ENCODE peak calls at places on chromosome 1, in eight cellular contexts. W, X, H, P, Q, U, D and K are unnamed samples. For H3K9me3, the result is how much of the 10 kb centered on the place peaks cover.

GRCh38 chr1:172005856-172006255 is 164.6 kb downstream of the DNM3 start:
- DNase-seq in W (no peak), Q (no peak), X (peak), H (peak), D (no peak), P (no peak), U (no peak), K (no peak)

GRCh38 chr1:200874694-200875093 is 1.9 kb downstream of the GPR25 start:
- DNase-seq in Q (no peak), D (no peak), X (no peak), P (peak), U (no peak), W (no peak), H (no peak), K (no peak)

GRCh38 chr1:17831619-17832018 is 76.5 kb downstream of the ACTL8 start:
- DNase-seq in H (peak), P (no peak), W (no peak), Q (no peak), U (peak), X (peak), D (no peak), K (no peak)

GRCh38 chr1:93804412-93804811 is 74.6 kb downstream of the DNTTIP2 start:
- DNase-seq in U (peak), Q (no peak), X (no peak), D (no peak), P (no peak), H (peak), W (no peak), K (no peak)

GRCh38 chr1:12014141-12014981 is 4.9 kb upstream of the MIIP start:
- DNase-seq in X (no peak), D (no peak), U (peak), W (no peak), Q (no peak), P (no peak), H (peak), K (no peak)

GRCh38 chr1:184974086-184974836 is at the start of gene NIBAN1:
- DNase-seq in D (peak), X (peak), H (peak), W (peak), P (peak), U (peak), Q (peak), K (no peak)

GRCh38 chr1:109229531-109230127 is 15.9 kb downstream of the SARS1 start:
- DNase-seq in W (no peak), U (no peak), P (no peak), X (no peak), H (no peak), Q (no peak), D (no peak), K (no peak)

GRCh38 chr1:33718166-33718565 is 145.7 kb upstream of the HMGB4 start:
- DNase-seq in Q (no peak), X (no peak), U (no peak), W (no peak), H (no peak), P (peak), D (no peak), K (no peak)

GRCh38 chr1:113871597-113872113 is at the start of gene PTPN22:
- DNase-seq in X (no peak), P (no peak), Q (peak), U (no peak), W (no peak), D (no peak), H (peak), K (no peak)

GRCh38 chr1:227759345-227760300 is 24.4 kb downstream of the SNAP47 start:
- DNase-seq in W (peak), X (peak), P (no peak), H (peak), Q (no peak), D (peak), U (peak), K (no peak)

GRCh38 chr1:78286686-78287085 is 204.1 kb upstream of the PTGFR start:
- DNase-seq in Q (no peak), P (no peak), H (peak), W (no peak), X (no peak), U (no peak), D (no peak), K (no peak)

GRCh38 chr1:209207701-209208286 is 375.7 kb upstream of the CAMK1G start:
- DNase-seq in P (no peak), D (peak), Q (peak), U (peak), H (peak), W (peak), X (peak), K (no peak)

GRCh38 chr1:193417945-193418744 is 231.7 kb upstream of the B3GALT2 start:
- DNase-seq in D (no peak), P (no peak), X (no peak), H (peak), W (no peak), Q (no peak), U (no peak), K (no peak)

GRCh38 chr1:181743878-181744312 is 260.6 kb downstream of the CACNA1E start:
- DNase-seq in W (no peak), Q (peak), X (no peak), U (peak), H (no peak), D (no peak), P (no peak), K (no peak)

GRCh38 chr1:25903986-25904385 is 2.2 kb downstream of the STMN1 start:
- DNase-seq in H (no peak), D (no peak), P (no peak), X (no peak), W (peak), Q (no peak), U (no peak), K (no peak)

GRCh38 chr1:151311589-151312331 is 15.5 kb downstream of the PI4KB start:
- DNase-seq in W (peak), U (peak), X (peak), Q (peak), H (peak), D (peak), P (peak), K (peak)

GRCh38 chr1:235442788-235443429 is 61.3 kb downstream of the B3GALNT2 start:
- DNase-seq in D (no peak), X (no peak), P (no peak), Q (no peak), U (no peak), W (no peak), H (peak), K (no peak)

GRCh38 chr1:211581521-211581920 is 2.6 kb upstream of the SLC30A1 start:
- DNase-seq in P (no peak), X (no peak), U (no peak), W (no peak), H (no peak), Q (no peak), D (no peak), K (no peak)

GRCh38 chr1:31987231-31987630 is 26.4 kb upstream of the KHDRBS1 start:
- DNase-seq in D (no peak), H (no peak), X (no peak), W (no peak), Q (no peak), U (no peak), P (no peak), K (no peak)

GRCh38 chr1:165050246-165050645 is 306.3 kb downstream of the LMX1A start:
- DNase-seq in P (peak), W (no peak), D (no peak), X (no peak), Q (no peak), H (peak), U (no peak), K (no peak)

GRCh38 chr1:20165522-20165951 is 20.4 kb upstream of the UBXN10 start:
- DNase-seq in D (no peak), X (no peak), P (no peak), Q (no peak), H (peak), U (no peak), W (peak), K (no peak)

DNA sequence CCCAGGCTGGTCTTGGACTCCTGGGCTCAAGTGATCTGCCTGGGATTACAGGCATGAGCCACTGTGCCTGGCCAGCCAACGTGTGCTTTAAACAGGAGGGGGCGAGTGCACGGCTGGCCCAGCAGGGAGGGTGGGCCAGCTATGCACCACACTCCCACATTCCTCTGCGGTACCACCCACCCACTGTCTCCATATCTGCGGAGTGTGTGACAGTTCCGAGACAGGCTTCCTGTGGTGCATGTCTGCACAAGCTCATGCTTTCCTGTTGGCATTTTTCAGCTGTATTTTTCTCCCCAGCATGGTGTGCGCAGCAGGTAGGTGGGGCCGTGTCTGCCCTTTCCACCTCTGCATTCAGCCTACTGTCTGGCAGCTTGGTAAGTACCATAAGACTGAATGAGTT is 183.3 kb downstream of the AJAP1 start:
- DNase-seq in U (no peak), X (no peak), H (peak), Q (no peak), W (no peak), D (no peak), P (no peak), K (no peak)
- H3K9me3 ChIP-seq in U (under half), X (under half), H (under half), Q (under half), W (under half), D (under half), P (under half), K (under half)

GRCh38 chr1:175005085-175005783 is 5.5 kb downstream of the CACYBP start:
- DNase-seq in U (no peak), D (no peak), Q (no peak), X (no peak), W (no peak), P (no peak), H (peak), K (no peak)
- TF ChIP-seq CTCF in U (no peak), D (no peak), Q (no peak), X (no peak), W (no peak), P (no peak), H (no peak), K (no peak)

DNA sequence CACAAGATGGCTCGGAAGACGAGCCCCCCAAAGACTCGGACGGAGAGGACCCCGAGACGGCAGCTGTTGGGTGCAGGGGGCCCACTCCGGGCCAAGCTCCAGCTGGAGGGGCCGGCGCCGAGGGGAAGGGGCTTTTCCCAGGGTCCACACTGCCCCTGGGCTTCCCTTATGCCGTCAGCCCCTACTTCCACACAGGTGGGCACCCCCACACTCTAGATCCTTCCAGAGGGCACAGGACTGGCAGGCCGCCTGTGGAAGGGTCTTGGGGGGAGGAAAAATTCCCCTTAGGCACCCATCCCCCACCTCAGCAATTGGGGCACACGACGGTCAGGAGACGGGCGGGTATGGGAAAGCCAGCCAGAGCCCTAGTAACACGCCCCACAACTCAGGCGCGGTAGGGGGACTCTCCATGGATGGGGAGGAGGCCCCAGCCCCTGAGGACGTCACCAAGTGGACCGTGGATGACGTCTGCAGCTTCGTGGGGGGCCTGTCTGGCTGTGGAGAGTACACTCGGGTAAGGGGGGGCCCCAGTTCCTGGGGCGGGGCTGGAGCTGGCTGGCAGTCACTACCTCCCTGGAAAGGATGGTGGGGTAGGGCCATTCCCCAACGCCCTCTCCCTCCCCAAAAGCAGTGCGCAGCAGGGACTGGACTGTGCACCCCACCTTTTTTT is 16.1 kb downstream of the NOC2L start:
- DNase-seq in W (no peak), Q (peak), H (no peak), P (no peak), X (peak), D (peak), U (peak), K (no peak)
- H3K4me3 ChIP-seq in W (no peak), Q (peak), H (no peak), P (peak), X (no peak), D (peak), U (no peak), K (no peak)

DNA sequence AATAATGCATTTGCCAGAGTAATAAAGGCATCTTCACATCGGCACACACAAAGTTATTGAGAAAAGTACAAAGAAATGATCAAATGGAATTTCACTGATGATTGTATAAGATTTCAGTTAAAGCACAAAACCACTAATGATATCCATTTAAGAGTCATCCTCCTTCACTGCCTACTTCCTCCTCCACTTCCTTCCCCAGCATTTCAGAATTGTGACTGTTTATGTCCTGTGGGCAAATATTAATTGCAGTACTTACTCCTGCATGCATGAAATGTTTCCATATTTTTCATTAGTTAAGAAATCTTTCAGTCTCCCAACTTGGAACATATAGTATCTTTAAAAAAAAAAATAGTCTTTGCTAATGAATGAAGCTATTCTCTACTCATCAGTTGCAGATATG is 201.9 kb downstream of the LRRC40 start:
- DNase-seq in H (peak), D (no peak), W (no peak), Q (no peak), U (no peak), X (no peak), P (no peak), K (no peak)
- H3K9me3 ChIP-seq in H (under half), D (under half), W (under half), Q (under half), U (under half), X (under half), P (under half), K (under half)